ENCODE peak calls at places on chromosomes 5 and 9, in seven cellular contexts. Q is GM10248; R is hepatocyte; X is activated B cell treated with CpG ODN at 0.5 μM for 24 hours; W is MM.1S; G is activated CD8-positive, alpha-beta T cell treated with anti-CD3 and anti-CD28 coated beads for 36 hours; Y is nephron progenitor cell. A is an unnamed sample.

GRCh38 chr5:5217371-5217770 is 77.2 kb downstream of the ADAMTS16 start:
- DNase-seq in Q (no peak), R (no peak), X (no peak), W (peak), G (no peak), Y (no peak), A (no peak)

GRCh38 chr5:156594406-156594805 is 255.7 kb upstream of the PPP1R2B start:
- DNase-seq in Q (no peak), R (no peak), X (no peak), W (no peak), G (no peak), Y (no peak), A (no peak)

GRCh38 chr5:154202379-154203260 is 12.1 kb downstream of the GALNT10 start:
- DNase-seq in Q (peak), R (no peak), X (no peak), W (peak), G (peak), Y (no peak), A (no peak)

GRCh38 chr5:58929726-58930125 is 346.9 kb downstream of the RAB3C start:
- DNase-seq in Q (no peak), R (no peak), X (no peak), W (no peak), G (no peak), Y (no peak), A (no peak)

GRCh38 chr5:148162038-148162437 is 6.3 kb upstream of the SPINK14 start:
- DNase-seq in Q (no peak), R (no peak), X (no peak), W (no peak), G (no peak), Y (no peak), A (no peak)

GRCh38 chr9:121771851-121772599 is 120.6 kb downstream of the DAB2IP start:
- DNase-seq in Q (no peak), R (no peak), X (no peak), W (no peak), G (no peak), Y (no peak), A (no peak)

GRCh38 chr9:125189011-125189360 is 617 bp downstream of the PPP6C start:
- DNase-seq in Q (no peak), R (peak), X (no peak), W (peak), G (peak), Y (peak), A (peak)

GRCh38 chr5:33743089-33743488 is 148.7 kb downstream of the ADAMTS12 start:
- DNase-seq in Q (no peak), R (no peak), X (no peak), W (no peak), G (no peak), Y (no peak), A (no peak)

GRCh38 chr9:71761938-71762353 is 6.4 kb downstream of the CEMIP2 start:
- DNase-seq in Q (no peak), R (peak), X (no peak), W (no peak), G (no peak), Y (no peak), A (no peak)

GRCh38 chr5:981466-981865 is 27.1 kb upstream of the NKD2 start:
- DNase-seq in Q (no peak), R (peak), X (no peak), W (no peak), G (no peak), Y (no peak), A (no peak)

GRCh38 chr5:89471556-89471955 is 588.6 kb upstream of the MEF2C start:
- DNase-seq in Q (no peak), R (no peak), X (no peak), W (no peak), G (no peak), Y (no peak), A (no peak)

GRCh38 chr5:54673523-54674225 is 156.1 kb downstream of the SNX18 start:
- DNase-seq in Q (no peak), R (no peak), X (peak), W (peak), G (peak), Y (no peak), A (peak)

GRCh38 chr9:127642047-127642740 is 30.1 kb downstream of the STXBP1 start:
- DNase-seq in Q (no peak), R (no peak), X (no peak), W (no peak), G (no peak), Y (no peak), A (no peak)

GRCh38 chr5:27020965-27021364 is 17.4 kb downstream of the CDH9 start:
- DNase-seq in Q (no peak), R (peak), X (no peak), W (peak), G (no peak), Y (no peak), A (no peak)

GRCh38 chr9:69141851-69142250 is 32.2 kb upstream of the TJP2 start:
- DNase-seq in Q (no peak), R (no peak), X (no peak), W (no peak), G (no peak), Y (no peak), A (no peak)

GRCh38 chr5:41921874-41922273 is 3.2 kb upstream of the FBXO4 start:
- DNase-seq in Q (no peak), R (no peak), X (no peak), W (no peak), G (no peak), Y (no peak), A (no peak)

GRCh38 chr9:113221003-113221799 is at the start of the genes FKBP15 and SLC31A1:
- DNase-seq in Q (peak), R (peak), X (peak), W (peak), G (peak), Y (peak), A (peak)
- TF ChIP-seq CTCF in Q (no peak), R (no peak), X (no peak), W (no peak), G (no peak), Y (no peak), A (no peak)

GRCh38 chr5:69024241-69024651 is 69.6 kb upstream of the SLC30A5 start:
- DNase-seq in Q (peak), R (peak), X (no peak), W (peak), G (peak), Y (no peak), A (no peak)
- TF ChIP-seq CTCF in Q (peak), R (peak), X (no peak), W (peak), G (peak), Y (peak), A (peak)

GRCh38 chr5:94893404-94894145 is 275.1 kb downstream of the SLF1 start:
- DNase-seq in Q (no peak), R (no peak), X (no peak), W (no peak), G (no peak), Y (no peak), A (no peak)
- TF ChIP-seq CTCF in Q (peak), R (peak), X (no peak), W (peak), G (no peak), Y (peak), A (no peak)

DNA sequence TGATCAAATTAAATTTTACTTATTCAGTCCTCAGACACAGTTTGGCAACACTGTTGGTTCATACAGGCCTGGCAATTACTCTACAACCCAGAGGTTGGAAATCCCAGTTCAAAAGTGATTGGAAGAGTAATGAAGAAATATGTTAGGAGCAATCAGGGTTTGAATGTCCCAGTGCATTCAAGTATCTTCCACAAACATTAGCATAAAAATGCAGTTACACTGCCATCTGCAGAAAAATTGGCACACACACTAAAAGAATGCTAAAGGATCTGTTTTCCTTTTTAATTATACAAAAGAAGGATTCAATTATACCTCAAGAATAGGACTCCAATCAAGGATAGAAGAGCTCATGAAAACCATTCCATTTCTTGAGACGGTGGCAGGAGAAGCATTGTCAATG is 130.2 kb downstream of the DNAH5 start:
- DNase-seq in Q (no peak), R (no peak), X (no peak), W (no peak), G (no peak), Y (no peak), A (no peak)
- TF ChIP-seq CTCF in Q (no peak), R (peak), X (no peak), W (no peak), G (no peak), Y (no peak), A (no peak)

GRCh38 chr9:134344068-134344820 is 18.0 kb downstream of the RXRA start:
- DNase-seq in Q (no peak), R (no peak), X (no peak), W (no peak), G (peak), Y (no peak), A (peak)
- TF ChIP-seq CTCF in Q (no peak), R (no peak), X (no peak), W (no peak), G (peak), Y (no peak), A (peak)

DNA sequence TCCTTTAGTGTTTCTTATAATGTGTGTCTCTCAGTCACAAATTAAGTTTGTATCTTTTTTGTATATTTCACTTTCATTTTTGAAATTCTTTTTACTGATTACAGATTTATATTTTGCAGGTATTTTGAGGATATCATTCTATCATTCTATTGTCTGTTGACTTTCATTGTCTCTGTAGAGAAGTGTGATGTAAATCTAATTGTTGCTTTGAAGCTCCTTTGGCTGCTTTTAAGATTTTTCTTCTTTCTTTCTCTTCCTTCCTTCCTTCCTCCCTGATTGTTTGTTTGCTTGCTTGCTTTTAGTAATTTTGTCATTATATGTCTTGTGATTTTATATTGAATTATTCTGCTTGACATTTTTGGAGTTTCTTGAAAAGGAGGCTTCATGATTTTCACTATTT is 75.3 kb upstream of the MAST4 start:
- DNase-seq in Q (no peak), R (no peak), X (no peak), W (no peak), G (no peak), Y (no peak), A (no peak)
- TF ChIP-seq CTCF in Q (no peak), R (no peak), X (no peak), W (no peak), G (no peak), Y (no peak), A (no peak)

DNA sequence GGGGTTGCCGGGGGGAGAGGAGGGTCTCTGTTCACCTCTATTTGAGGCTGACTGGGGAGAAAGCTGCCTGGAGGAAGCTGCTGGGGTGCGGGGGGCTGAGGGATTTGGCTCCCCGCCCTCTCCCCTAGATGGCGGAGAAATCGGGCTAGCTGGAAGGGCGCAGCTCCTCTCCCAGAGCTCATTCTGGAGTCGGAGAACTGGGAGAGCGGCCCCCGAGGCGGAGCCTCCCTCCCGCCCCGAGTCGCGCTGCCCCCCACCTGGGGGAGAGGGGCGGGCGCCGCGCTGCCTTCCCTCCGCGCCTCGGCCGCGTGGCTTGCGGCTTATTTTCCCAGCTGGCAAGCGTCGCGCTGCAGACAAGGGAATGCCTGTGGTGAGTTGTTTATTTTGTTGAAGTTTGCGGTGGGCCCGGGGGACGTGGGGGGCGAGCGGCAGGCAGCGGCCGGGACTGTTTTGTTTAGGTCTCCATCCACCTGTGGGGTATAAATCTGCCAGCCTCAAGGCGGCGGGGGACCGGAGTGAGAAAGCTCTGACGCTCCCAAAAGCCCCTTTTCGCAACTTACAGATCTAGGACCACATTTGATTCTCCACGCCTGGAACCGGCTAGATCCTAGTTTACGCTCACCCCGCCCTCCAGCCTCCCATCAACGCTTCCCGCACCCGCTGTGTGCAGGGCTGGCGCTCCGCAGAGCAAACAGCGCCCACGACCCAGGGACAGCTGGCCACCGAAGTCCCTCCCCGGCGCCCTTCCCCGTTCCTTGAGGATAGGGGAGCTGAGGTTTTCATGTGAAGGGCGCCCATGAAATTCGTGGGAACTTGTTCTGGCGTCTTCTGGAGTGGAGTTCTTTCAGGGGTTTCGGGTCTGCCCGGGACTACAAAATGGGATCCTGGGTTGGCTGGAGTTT is 4.0 kb upstream of the RGMB start:
- DNase-seq in Q (peak), R (peak), X (peak), W (no peak), G (peak), Y (peak), A (no peak)
- TF ChIP-seq CTCF in Q (no peak), R (no peak), X (peak), W (no peak), G (peak), Y (peak), A (peak)

GRCh38 chr9:129880654-129881546 is 45.6 kb downstream of the USP20 start:
- DNase-seq in Q (no peak), R (peak), X (no peak), W (no peak), G (no peak), Y (no peak), A (no peak)
- TF ChIP-seq CTCF in Q (no peak), R (no peak), X (no peak), W (no peak), G (no peak), Y (no peak), A (no peak)

GRCh38 chr9:108850293-108850897 is 5.4 kb downstream of the ACTL7B start:
- DNase-seq in Q (no peak), R (peak), X (no peak), W (no peak), G (no peak), Y (no peak), A (no peak)
- TF ChIP-seq CTCF in Q (peak), R (peak), X (no peak), W (no peak), G (no peak), Y (no peak), A (no peak)

A was measured in CD14-positive monocyte.